ENCODE peak calls at places on chromosomes 5 and 9, in seven cellular contexts. One of them, this sample, is unnamed.

GRCh38 chr5:155024015-155024414 is 10.5 kb downstream of the KIF4B start:
- DNase-seq in frontal cortex: no peak
- DNase-seq in stimulated activated CD4-positive, alpha-beta T cell treated with anti-CD3 and anti-CD28 coated beads, Interleukin-1b, Interleukin-23, amount 100 ng/mL, for 48 hours: no peak
- DNase-seq in HTR-8/SVneo: no peak
- DNase-seq in CD8-positive, alpha-beta memory T cell: no peak
- DNase-seq in posterior vena cava: no peak
- DNase-seq in AG09319: no peak
- DNase-seq in this sample: no peak

GRCh38 chr5:68257207-68257606 is 41.7 kb downstream of the PIK3R1 start:
- DNase-seq in CD8-positive, alpha-beta memory T cell: no peak
- DNase-seq in AG09319: no peak
- DNase-seq in frontal cortex: no peak
- DNase-seq in posterior vena cava: no peak
- DNase-seq in stimulated activated CD4-positive, alpha-beta T cell treated with anti-CD3 and anti-CD28 coated beads, Interleukin-1b, Interleukin-23, amount 100 ng/mL, for 48 hours: no peak
- DNase-seq in HTR-8/SVneo: no peak
- DNase-seq in this sample: no peak

GRCh38 chr5:142215915-142216681 is 107.5 kb downstream of the NDFIP1 start:
- DNase-seq in HTR-8/SVneo: peak
- DNase-seq in stimulated activated CD4-positive, alpha-beta T cell treated with anti-CD3 and anti-CD28 coated beads, Interleukin-1b, Interleukin-23, amount 100 ng/mL, for 48 hours: no peak
- DNase-seq in posterior vena cava: peak
- DNase-seq in AG09319: peak
- DNase-seq in CD8-positive, alpha-beta memory T cell: no peak
- DNase-seq in frontal cortex: peak
- DNase-seq in this sample: peak

GRCh38 chr5:56172225-56172624 is 60.9 kb downstream of the ANKRD55 start:
- DNase-seq in CD8-positive, alpha-beta memory T cell: no peak
- DNase-seq in AG09319: peak
- DNase-seq in posterior vena cava: no peak
- DNase-seq in HTR-8/SVneo: no peak
- DNase-seq in stimulated activated CD4-positive, alpha-beta T cell treated with anti-CD3 and anti-CD28 coated beads, Interleukin-1b, Interleukin-23, amount 100 ng/mL, for 48 hours: no peak
- DNase-seq in frontal cortex: no peak
- DNase-seq in this sample: no peak

GRCh38 chr9:90842984-90843383 is 41.4 kb downstream of the SYK start:
- DNase-seq in CD8-positive, alpha-beta memory T cell: no peak
- DNase-seq in AG09319: no peak
- DNase-seq in stimulated activated CD4-positive, alpha-beta T cell treated with anti-CD3 and anti-CD28 coated beads, Interleukin-1b, Interleukin-23, amount 100 ng/mL, for 48 hours: no peak
- DNase-seq in posterior vena cava: no peak
- DNase-seq in HTR-8/SVneo: no peak
- DNase-seq in frontal cortex: no peak
- DNase-seq in this sample: no peak

GRCh38 chr5:4924581-4924980 is 215.5 kb upstream of the ADAMTS16 start:
- DNase-seq in CD8-positive, alpha-beta memory T cell: no peak
- DNase-seq in posterior vena cava: no peak
- DNase-seq in frontal cortex: no peak
- DNase-seq in stimulated activated CD4-positive, alpha-beta T cell treated with anti-CD3 and anti-CD28 coated beads, Interleukin-1b, Interleukin-23, amount 100 ng/mL, for 48 hours: no peak
- DNase-seq in AG09319: no peak
- DNase-seq in HTR-8/SVneo: no peak
- DNase-seq in this sample: no peak

GRCh38 chr5:125412051-125412560 is 665.7 kb upstream of the ZNF608 start:
- DNase-seq in HTR-8/SVneo: no peak
- DNase-seq in AG09319: no peak
- DNase-seq in frontal cortex: no peak
- DNase-seq in posterior vena cava: no peak
- DNase-seq in CD8-positive, alpha-beta memory T cell: no peak
- DNase-seq in stimulated activated CD4-positive, alpha-beta T cell treated with anti-CD3 and anti-CD28 coated beads, Interleukin-1b, Interleukin-23, amount 100 ng/mL, for 48 hours: no peak
- DNase-seq in this sample: no peak

GRCh38 chr5:57037355-57037754 is 85.4 kb upstream of the MIER3 start:
- DNase-seq in posterior vena cava: no peak
- DNase-seq in stimulated activated CD4-positive, alpha-beta T cell treated with anti-CD3 and anti-CD28 coated beads, Interleukin-1b, Interleukin-23, amount 100 ng/mL, for 48 hours: no peak
- DNase-seq in HTR-8/SVneo: no peak
- DNase-seq in CD8-positive, alpha-beta memory T cell: no peak
- DNase-seq in frontal cortex: no peak
- DNase-seq in AG09319: no peak
- DNase-seq in this sample: no peak

GRCh38 chr5:172052454-172053236 is 46.2 kb upstream of the FBXW11 start:
- DNase-seq in AG09319: peak
- DNase-seq in posterior vena cava: peak
- DNase-seq in frontal cortex: no peak
- DNase-seq in CD8-positive, alpha-beta memory T cell: no peak
- DNase-seq in HTR-8/SVneo: no peak
- DNase-seq in stimulated activated CD4-positive, alpha-beta T cell treated with anti-CD3 and anti-CD28 coated beads, Interleukin-1b, Interleukin-23, amount 100 ng/mL, for 48 hours: no peak
- DNase-seq in this sample: peak

GRCh38 chr5:1718669-1719068 is 81.0 kb downstream of the MRPL36 start:
- DNase-seq in frontal cortex: no peak
- DNase-seq in stimulated activated CD4-positive, alpha-beta T cell treated with anti-CD3 and anti-CD28 coated beads, Interleukin-1b, Interleukin-23, amount 100 ng/mL, for 48 hours: no peak
- DNase-seq in CD8-positive, alpha-beta memory T cell: no peak
- DNase-seq in posterior vena cava: no peak
- DNase-seq in HTR-8/SVneo: no peak
- DNase-seq in AG09319: no peak
- DNase-seq in this sample: no peak

GRCh38 chr5:87850843-87851242 is 417.8 kb downstream of the TMEM161B start:
- DNase-seq in frontal cortex: no peak
- DNase-seq in HTR-8/SVneo: no peak
- DNase-seq in stimulated activated CD4-positive, alpha-beta T cell treated with anti-CD3 and anti-CD28 coated beads, Interleukin-1b, Interleukin-23, amount 100 ng/mL, for 48 hours: no peak
- DNase-seq in CD8-positive, alpha-beta memory T cell: no peak
- DNase-seq in posterior vena cava: no peak
- DNase-seq in AG09319: no peak
- DNase-seq in this sample: no peak

GRCh38 chr5:160506006-160507004 is 84.7 kb downstream of the PTTG1 start:
- DNase-seq in CD8-positive, alpha-beta memory T cell: peak
- DNase-seq in AG09319: peak
- DNase-seq in frontal cortex: no peak
- DNase-seq in HTR-8/SVneo: no peak
- DNase-seq in posterior vena cava: peak
- DNase-seq in stimulated activated CD4-positive, alpha-beta T cell treated with anti-CD3 and anti-CD28 coated beads, Interleukin-1b, Interleukin-23, amount 100 ng/mL, for 48 hours: peak
- DNase-seq in this sample: no peak

GRCh38 chr5:107671742-107672211 is 1.0 kb upstream of the EFNA5 start:
- DNase-seq in AG09319: no peak
- DNase-seq in HTR-8/SVneo: peak
- DNase-seq in frontal cortex: peak
- DNase-seq in stimulated activated CD4-positive, alpha-beta T cell treated with anti-CD3 and anti-CD28 coated beads, Interleukin-1b, Interleukin-23, amount 100 ng/mL, for 48 hours: no peak
- DNase-seq in posterior vena cava: peak
- DNase-seq in CD8-positive, alpha-beta memory T cell: no peak
- DNase-seq in this sample: no peak

GRCh38 chr5:8135742-8136141 is 266.8 kb downstream of the MTRR start:
- DNase-seq in HTR-8/SVneo: no peak
- DNase-seq in CD8-positive, alpha-beta memory T cell: no peak
- DNase-seq in AG09319: no peak
- DNase-seq in posterior vena cava: no peak
- DNase-seq in frontal cortex: no peak
- DNase-seq in stimulated activated CD4-positive, alpha-beta T cell treated with anti-CD3 and anti-CD28 coated beads, Interleukin-1b, Interleukin-23, amount 100 ng/mL, for 48 hours: no peak
- DNase-seq in this sample: no peak

GRCh38 chr5:103444333-103445038 is 118.1 kb downstream of the NUDT12 start:
- DNase-seq in CD8-positive, alpha-beta memory T cell: no peak
- DNase-seq in HTR-8/SVneo: peak
- DNase-seq in posterior vena cava: no peak
- DNase-seq in stimulated activated CD4-positive, alpha-beta T cell treated with anti-CD3 and anti-CD28 coated beads, Interleukin-1b, Interleukin-23, amount 100 ng/mL, for 48 hours: no peak
- DNase-seq in frontal cortex: no peak
- DNase-seq in AG09319: no peak
- DNase-seq in this sample: no peak

This sample was measured in AG04450.